ENCODE peak calls at places on chromosome 17, in eight cellular contexts. C is activated naive CD8-positive, alpha-beta T cell treated with anti-CD3 and anti-CD28 coated beads, Interleukin-2, amount 10 ng/mL, durations not matched to agents 7 days and 5 days; G is CD4-positive, alpha-beta T cell; E is activated CD8-positive, alpha-beta T cell treated with anti-CD3 and anti-CD28 coated beads, Interleukin-2, amount 10 ng/mL, durations not matched to agents 7 days and 5 days; D is CD8-positive, alpha-beta T cell; W is Right ventricle myocardium inferior; Q is activated CD4-positive, CD25-positive, alpha-beta regulatory T cell treated with anti-CD3 and anti-CD28 coated beads, Interleukin-2, amount 50 U/mL, for 24 hours; S is omental fat pad. M is an unnamed sample.

GRCh38 chr17:61451538-61452300 is 503 bp upstream of the TBX4 start:
- ATAC-seq in C (peak; percentile 14), G (peak; percentile 29), E (no peak), D (no peak), W (peak; percentile 35), Q (no peak), S (peak; percentile 30), M (no peak)

GRCh38 chr17:77154187-77154586 is 13.4 kb downstream of the SEC14L1 start:
- ATAC-seq in C (no peak), G (no peak), E (no peak), D (no peak), W (no peak), Q (no peak), S (no peak), M (no peak)

GRCh38 chr17:41101586-41102259 is at the start of gene KRTAP4-16:
- ATAC-seq in C (no peak), G (no peak), E (no peak), D (no peak), W (no peak), Q (no peak), S (no peak), M (no peak)

GRCh38 chr17:1890758-1891450 is 61.1 kb downstream of the RPA1 start:
- ATAC-seq in C (peak; percentile 45), G (peak; percentile 77), E (peak; percentile 67), D (peak; percentile 91), W (no peak), Q (peak; percentile 96), S (no peak), M (no peak)

GRCh38 chr17:40076101-40076498 is 13.3 kb downstream of the THRA start:
- ATAC-seq in C (no peak), G (no peak), E (no peak), D (no peak), W (no peak), Q (no peak), S (no peak), M (no peak)

GRCh38 chr17:64315032-64315490 is 52.0 kb upstream of the TEX2 start:
- ATAC-seq in C (no peak), G (no peak), E (no peak), D (no peak), W (peak; percentile 96), Q (no peak), S (peak; percentile 90), M (peak; percentile 65)

GRCh38 chr17:55437165-55437605 is 15.6 kb upstream of the MMD start:
- ATAC-seq in C (no peak), G (no peak), E (no peak), D (no peak), W (no peak), Q (no peak), S (no peak), M (no peak)

GRCh38 chr17:59666235-59666634 is 41.0 kb downstream of the PTRH2 start:
- ATAC-seq in C (no peak), G (no peak), E (no peak), D (no peak), W (no peak), Q (no peak), S (no peak), M (no peak)

GRCh38 chr17:66425751-66426396 is 123.5 kb downstream of the PRKCA start:
- ATAC-seq in C (no peak), G (peak; percentile 6), E (no peak), D (no peak), W (no peak), Q (no peak), S (no peak), M (no peak)

GRCh38 chr17:65027305-65027704 is 29.2 kb downstream of the GNA13 start:
- ATAC-seq in C (peak; percentile 80), G (peak; percentile 77), E (peak; percentile 76), D (peak; percentile 81), W (no peak), Q (peak; percentile 78), S (no peak), M (peak; percentile 78)

GRCh38 chr17:62562656-62563055 is 64.8 kb upstream of the MRC2 start:
- ATAC-seq in C (no peak), G (no peak), E (no peak), D (no peak), W (no peak), Q (no peak), S (no peak), M (no peak)

GRCh38 chr17:2563061-2563460 is 30.4 kb upstream of the PAFAH1B1 start:
- ATAC-seq in C (no peak), G (no peak), E (no peak), D (no peak), W (no peak), Q (no peak), S (no peak), M (peak; percentile 94)

GRCh38 chr17:7651097-7651958 is 602 bp downstream of the ATP1B2 start:
- ATAC-seq in C (peak; percentile 5), G (no peak), E (no peak), D (peak; percentile 6), W (peak; percentile 26), Q (no peak), S (no peak), M (no peak)

GRCh38 chr17:82414548-82415281 is 3.4 kb upstream of the HEXD start:
- ATAC-seq in C (peak; percentile 28), G (peak; percentile 27), E (peak; percentile 32), D (no peak), W (peak; percentile 72), Q (peak; percentile 27), S (peak; percentile 58), M (peak; percentile 67)

GRCh38 chr17:75153854-75154194 is 488 bp downstream of the JPT1 start:
- ATAC-seq in C (peak; percentile 0), G (no peak), E (peak; percentile 7), D (no peak), W (no peak), Q (peak; percentile 0), S (peak; percentile 34), M (peak; percentile 14)

GRCh38 chr17:66644311-66644710 is 190.6 kb upstream of the CACNG5 start:
- ATAC-seq in C (no peak), G (no peak), E (no peak), D (no peak), W (no peak), Q (no peak), S (no peak), M (no peak)

GRCh38 chr17:56977673-56978395 is at the start of gene SCPEP1:
- ATAC-seq in C (peak; percentile 94), G (peak; percentile 96), E (peak; percentile 96), D (peak; percentile 98), W (peak; percentile 96), Q (peak; percentile 97), S (peak; percentile 96), M (peak; percentile 93)

M was measured in esophagus mucosa.